ENCODE peak calls at places on chromosomes 11 and 22, in ten cellular contexts. One of them, this sample, is unnamed.

GRCh38 chr11:69261116-69261515 is 32.8 kb upstream of the MYEOV start:
- DNase-seq in heart left ventricle: no peak
- DNase-seq in Calu3: no peak
- DNase-seq in fibroblast of pulmonary artery: no peak
- DNase-seq in progenitor cell of endocrine pancreas: no peak
- DNase-seq in astrocyte of the spinal cord: no peak
- DNase-seq in left ventricle myocardium inferior: no peak
- DNase-seq in Peyer's patch: no peak
- DNase-seq in WERI-Rb-1: no peak
- DNase-seq in nephron progenitor cell: no peak
- DNase-seq in this sample: no peak

GRCh38 chr11:118449316-118449918 is 13.1 kb downstream of the KMT2A start:
- DNase-seq in heart left ventricle: no peak
- DNase-seq in Calu3: no peak
- DNase-seq in fibroblast of pulmonary artery: no peak
- DNase-seq in progenitor cell of endocrine pancreas: no peak
- DNase-seq in astrocyte of the spinal cord: no peak
- DNase-seq in left ventricle myocardium inferior: no peak
- DNase-seq in Peyer's patch: no peak
- DNase-seq in WERI-Rb-1: no peak
- DNase-seq in nephron progenitor cell: no peak
- DNase-seq in this sample: no peak

GRCh38 chr11:127590319-127590718 is 589.7 kb upstream of the KIRREL3 start:
- DNase-seq in heart left ventricle: no peak
- DNase-seq in Calu3: no peak
- DNase-seq in fibroblast of pulmonary artery: no peak
- DNase-seq in progenitor cell of endocrine pancreas: no peak
- DNase-seq in astrocyte of the spinal cord: no peak
- DNase-seq in left ventricle myocardium inferior: no peak
- DNase-seq in Peyer's patch: no peak
- DNase-seq in WERI-Rb-1: no peak
- DNase-seq in nephron progenitor cell: no peak
- DNase-seq in this sample: no peak

GRCh38 chr11:15716550-15716949 is 601.8 kb downstream of the INSC start:
- DNase-seq in heart left ventricle: no peak
- DNase-seq in Calu3: no peak
- DNase-seq in fibroblast of pulmonary artery: peak
- DNase-seq in progenitor cell of endocrine pancreas: no peak
- DNase-seq in astrocyte of the spinal cord: peak
- DNase-seq in left ventricle myocardium inferior: no peak
- DNase-seq in Peyer's patch: no peak
- DNase-seq in WERI-Rb-1: no peak
- DNase-seq in nephron progenitor cell: no peak
- DNase-seq in this sample: no peak

GRCh38 chr11:57071829-57072228 is 83.1 kb downstream of the OR5AK2 start:
- DNase-seq in heart left ventricle: no peak
- DNase-seq in Calu3: no peak
- DNase-seq in fibroblast of pulmonary artery: peak
- DNase-seq in progenitor cell of endocrine pancreas: no peak
- DNase-seq in astrocyte of the spinal cord: no peak
- DNase-seq in left ventricle myocardium inferior: no peak
- DNase-seq in Peyer's patch: no peak
- DNase-seq in WERI-Rb-1: no peak
- DNase-seq in nephron progenitor cell: no peak
- DNase-seq in this sample: no peak

GRCh38 chr11:58957922-58958321 is 18.6 kb downstream of the GLYATL1 start:
- DNase-seq in heart left ventricle: no peak
- DNase-seq in Calu3: no peak
- DNase-seq in fibroblast of pulmonary artery: no peak
- DNase-seq in progenitor cell of endocrine pancreas: no peak
- DNase-seq in astrocyte of the spinal cord: no peak
- DNase-seq in left ventricle myocardium inferior: no peak
- DNase-seq in Peyer's patch: no peak
- DNase-seq in WERI-Rb-1: no peak
- DNase-seq in nephron progenitor cell: no peak
- DNase-seq in this sample: no peak

GRCh38 chr22:22748297-22748743 is 103.9 kb downstream of the GGTLC2 start:
- DNase-seq in heart left ventricle: no peak
- DNase-seq in Calu3: peak
- DNase-seq in fibroblast of pulmonary artery: peak
- DNase-seq in progenitor cell of endocrine pancreas: no peak
- DNase-seq in astrocyte of the spinal cord: peak
- DNase-seq in left ventricle myocardium inferior: no peak
- DNase-seq in Peyer's patch: peak
- DNase-seq in WERI-Rb-1: peak
- DNase-seq in nephron progenitor cell: peak
- DNase-seq in this sample: no peak

GRCh38 chr11:29019960-29020683 is 911.9 kb downstream of the METTL15 start:
- DNase-seq in heart left ventricle: no peak
- DNase-seq in Calu3: peak
- DNase-seq in fibroblast of pulmonary artery: peak
- DNase-seq in progenitor cell of endocrine pancreas: no peak
- DNase-seq in astrocyte of the spinal cord: peak
- DNase-seq in left ventricle myocardium inferior: no peak
- DNase-seq in Peyer's patch: no peak
- DNase-seq in WERI-Rb-1: peak
- DNase-seq in nephron progenitor cell: peak
- DNase-seq in this sample: no peak

GRCh38 chr11:48017105-48017874 is 36.9 kb downstream of the PTPRJ start:
- DNase-seq in heart left ventricle: no peak
- DNase-seq in Calu3: no peak
- DNase-seq in fibroblast of pulmonary artery: no peak
- DNase-seq in progenitor cell of endocrine pancreas: no peak
- DNase-seq in astrocyte of the spinal cord: no peak
- DNase-seq in left ventricle myocardium inferior: no peak
- DNase-seq in Peyer's patch: no peak
- DNase-seq in WERI-Rb-1: no peak
- DNase-seq in nephron progenitor cell: no peak
- DNase-seq in this sample: no peak

GRCh38 chr22:25386538-25386884 is 167.1 kb downstream of the CRYBB2 start:
- DNase-seq in heart left ventricle: no peak
- DNase-seq in Calu3: no peak
- DNase-seq in fibroblast of pulmonary artery: no peak
- DNase-seq in progenitor cell of endocrine pancreas: no peak
- DNase-seq in astrocyte of the spinal cord: no peak
- DNase-seq in left ventricle myocardium inferior: no peak
- DNase-seq in Peyer's patch: no peak
- DNase-seq in WERI-Rb-1: no peak
- DNase-seq in nephron progenitor cell: no peak
- DNase-seq in this sample: no peak

GRCh38 chr22:25383892-25384291 is 164.5 kb downstream of the CRYBB2 start:
- DNase-seq in heart left ventricle: no peak
- DNase-seq in Calu3: no peak
- DNase-seq in fibroblast of pulmonary artery: no peak
- DNase-seq in progenitor cell of endocrine pancreas: no peak
- DNase-seq in astrocyte of the spinal cord: no peak
- DNase-seq in left ventricle myocardium inferior: no peak
- DNase-seq in Peyer's patch: no peak
- DNase-seq in WERI-Rb-1: no peak
- DNase-seq in nephron progenitor cell: peak
- DNase-seq in this sample: no peak

GRCh38 chr22:25383278-25383820 is 163.9 kb downstream of the CRYBB2 start:
- DNase-seq in heart left ventricle: no peak
- DNase-seq in Calu3: no peak
- DNase-seq in fibroblast of pulmonary artery: no peak
- DNase-seq in progenitor cell of endocrine pancreas: no peak
- DNase-seq in astrocyte of the spinal cord: no peak
- DNase-seq in left ventricle myocardium inferior: no peak
- DNase-seq in Peyer's patch: no peak
- DNase-seq in WERI-Rb-1: no peak
- DNase-seq in nephron progenitor cell: peak
- DNase-seq in this sample: no peak

GRCh38 chr22:25380141-25380747 is 160.8 kb downstream of the CRYBB2 start:
- DNase-seq in heart left ventricle: no peak
- DNase-seq in Calu3: no peak
- DNase-seq in fibroblast of pulmonary artery: no peak
- DNase-seq in progenitor cell of endocrine pancreas: no peak
- DNase-seq in astrocyte of the spinal cord: no peak
- DNase-seq in left ventricle myocardium inferior: no peak
- DNase-seq in Peyer's patch: peak
- DNase-seq in WERI-Rb-1: no peak
- DNase-seq in nephron progenitor cell: no peak
- DNase-seq in this sample: no peak

DNA sequence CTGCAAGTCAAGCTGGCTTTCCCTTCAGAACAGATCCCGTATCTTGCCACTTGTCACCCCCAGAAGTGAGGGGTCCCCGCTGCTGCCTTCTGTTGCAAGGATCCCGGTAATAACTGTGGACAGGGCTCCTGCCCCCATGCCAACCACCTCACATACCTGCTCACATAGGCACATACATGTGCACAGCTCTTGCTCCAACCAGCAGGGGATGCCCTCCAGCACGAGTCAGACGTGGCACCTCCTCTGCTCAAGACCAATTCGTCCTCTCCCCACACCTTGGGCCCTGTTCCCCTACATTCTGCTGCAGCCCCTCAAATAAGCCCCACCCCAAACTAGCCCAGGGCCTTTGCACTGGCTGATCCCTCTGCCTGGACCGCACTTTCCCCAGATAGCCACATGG is 163.3 kb downstream of the CRYBB2 start:
- DNase-seq in heart left ventricle: no peak
- DNase-seq in Calu3: no peak
- DNase-seq in fibroblast of pulmonary artery: no peak
- DNase-seq in progenitor cell of endocrine pancreas: no peak
- DNase-seq in astrocyte of the spinal cord: no peak
- DNase-seq in left ventricle myocardium inferior: no peak
- DNase-seq in Peyer's patch: no peak
- DNase-seq in WERI-Rb-1: no peak
- DNase-seq in nephron progenitor cell: no peak
- DNase-seq in this sample: no peak
- TF ChIP-seq CTCF in heart left ventricle: no peak
- TF ChIP-seq CTCF in Calu3: no peak
- TF ChIP-seq CTCF in fibroblast of pulmonary artery: peak
- TF ChIP-seq CTCF in progenitor cell of endocrine pancreas: no peak
- TF ChIP-seq CTCF in astrocyte of the spinal cord: peak
- TF ChIP-seq CTCF in left ventricle myocardium inferior: peak
- TF ChIP-seq CTCF in Peyer's patch: peak
- TF ChIP-seq CTCF in WERI-Rb-1: peak
- TF ChIP-seq CTCF in nephron progenitor cell: no peak
- TF ChIP-seq CTCF in this sample: no peak

DNA sequence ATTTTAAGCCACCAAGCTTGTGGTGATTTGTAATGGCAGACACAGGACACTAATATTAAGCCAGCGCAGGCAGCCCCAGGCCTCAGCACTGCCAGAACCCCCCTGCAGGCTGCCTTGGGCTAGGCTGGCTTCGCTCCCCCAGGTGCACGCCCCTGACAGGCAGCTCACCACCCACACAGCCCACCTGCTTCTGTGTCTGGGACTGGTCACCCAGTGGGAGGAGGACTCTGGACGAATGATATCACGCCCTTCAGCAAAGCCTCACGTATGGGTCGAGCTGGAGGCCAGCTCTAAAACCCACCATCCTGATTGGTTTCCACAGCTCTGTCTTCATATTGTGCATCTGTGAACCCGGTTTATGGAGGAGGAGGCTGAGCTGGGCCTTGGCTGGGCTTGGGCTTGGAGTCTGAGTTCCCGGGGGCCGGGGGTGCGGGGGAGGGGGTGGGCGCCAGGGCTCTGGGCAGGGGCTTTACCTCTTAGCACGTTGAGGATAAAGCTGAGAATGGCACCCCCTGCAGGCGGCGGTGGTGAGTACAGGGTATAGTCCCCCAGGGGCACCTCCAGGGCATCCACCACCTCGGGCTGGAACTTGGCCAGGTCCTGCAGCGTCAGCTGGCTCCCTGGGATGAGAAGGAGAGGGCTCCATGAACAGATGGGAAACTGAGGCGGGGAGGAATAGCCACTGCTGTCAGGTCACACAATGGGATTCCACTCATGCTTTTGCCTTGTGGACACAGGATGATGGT is 13.8 kb downstream of the GGT5 start:
- DNase-seq in heart left ventricle: peak
- DNase-seq in Calu3: peak
- DNase-seq in fibroblast of pulmonary artery: no peak
- DNase-seq in progenitor cell of endocrine pancreas: peak
- DNase-seq in astrocyte of the spinal cord: no peak
- DNase-seq in left ventricle myocardium inferior: peak
- DNase-seq in Peyer's patch: peak
- DNase-seq in WERI-Rb-1: peak
- DNase-seq in nephron progenitor cell: peak
- DNase-seq in this sample: peak
- TF ChIP-seq CTCF in heart left ventricle: peak
- TF ChIP-seq CTCF in Calu3: peak
- TF ChIP-seq CTCF in fibroblast of pulmonary artery: peak
- TF ChIP-seq CTCF in progenitor cell of endocrine pancreas: peak
- TF ChIP-seq CTCF in astrocyte of the spinal cord: peak
- TF ChIP-seq CTCF in left ventricle myocardium inferior: peak
- TF ChIP-seq CTCF in Peyer's patch: peak
- TF ChIP-seq CTCF in WERI-Rb-1: peak
- TF ChIP-seq CTCF in nephron progenitor cell: peak
- TF ChIP-seq CTCF in this sample: no peak

GRCh38 chr11:76105637-76106036 is 100.7 kb downstream of the WNT11 start:
- DNase-seq in heart left ventricle: no peak
- DNase-seq in Calu3: no peak
- DNase-seq in fibroblast of pulmonary artery: no peak
- DNase-seq in progenitor cell of endocrine pancreas: no peak
- DNase-seq in astrocyte of the spinal cord: no peak
- DNase-seq in left ventricle myocardium inferior: no peak
- DNase-seq in Peyer's patch: no peak
- DNase-seq in WERI-Rb-1: no peak
- DNase-seq in nephron progenitor cell: no peak
- DNase-seq in this sample: no peak
- TF ChIP-seq CTCF in heart left ventricle: no peak
- TF ChIP-seq CTCF in Calu3: no peak
- TF ChIP-seq CTCF in fibroblast of pulmonary artery: no peak
- TF ChIP-seq CTCF in progenitor cell of endocrine pancreas: no peak
- TF ChIP-seq CTCF in astrocyte of the spinal cord: no peak
- TF ChIP-seq CTCF in left ventricle myocardium inferior: no peak
- TF ChIP-seq CTCF in Peyer's patch: no peak
- TF ChIP-seq CTCF in WERI-Rb-1: no peak
- TF ChIP-seq CTCF in nephron progenitor cell: no peak
- TF ChIP-seq CTCF in this sample: no peak

GRCh38 chr11:11312738-11313137 is 40.3 kb downstream of the CSNK2A3 start:
- DNase-seq in heart left ventricle: no peak
- DNase-seq in Calu3: no peak
- DNase-seq in fibroblast of pulmonary artery: no peak
- DNase-seq in progenitor cell of endocrine pancreas: no peak
- DNase-seq in astrocyte of the spinal cord: no peak
- DNase-seq in left ventricle myocardium inferior: no peak
- DNase-seq in Peyer's patch: no peak
- DNase-seq in WERI-Rb-1: no peak
- DNase-seq in nephron progenitor cell: no peak
- DNase-seq in this sample: no peak
- TF ChIP-seq CTCF in heart left ventricle: no peak
- TF ChIP-seq CTCF in Calu3: no peak
- TF ChIP-seq CTCF in fibroblast of pulmonary artery: no peak
- TF ChIP-seq CTCF in progenitor cell of endocrine pancreas: no peak
- TF ChIP-seq CTCF in astrocyte of the spinal cord: peak
- TF ChIP-seq CTCF in left ventricle myocardium inferior: no peak
- TF ChIP-seq CTCF in Peyer's patch: no peak
- TF ChIP-seq CTCF in WERI-Rb-1: no peak
- TF ChIP-seq CTCF in nephron progenitor cell: no peak
- TF ChIP-seq CTCF in this sample: no peak

This sample was measured in activated B cell treated with CpG ODN at 0.5 μM for 24 hours.